ENCODE peak calls at places on chromosomes 4 and X, in four cellular contexts. I, K, S and H are unnamed samples.

GRCh38 chrX:54979432-54979831 is 14.6 kb downstream of the PFKFB1 start:
- DNase-seq in I (no peak), K (no peak), S (no peak), H (no peak)

GRCh38 chr4:99013402-99013843 is 17.9 kb downstream of the METAP1 start:
- DNase-seq in S (no peak), I (no peak), K (no peak), H (no peak)

GRCh38 chrX:129769467-129770154 is 10.1 kb upstream of the SASH3 start:
- DNase-seq in I (no peak), S (no peak), K (no peak), H (no peak)

GRCh38 chr4:26185436-26185835 is 135.4 kb upstream of the RBPJ start:
- DNase-seq in K (no peak), S (no peak), I (no peak), H (no peak)

GRCh38 chr4:13840573-13841185 is 213.2 kb upstream of the BOD1L1 start:
- DNase-seq in I (no peak), S (no peak), K (peak; percentile 41), H (no peak)

GRCh38 chr4:88963817-88964216 is 93.2 kb downstream of the FAM13A start:
- DNase-seq in S (no peak), I (no peak), K (no peak), H (no peak)

GRCh38 chrX:41332408-41332987 is 1.5 kb upstream of the DDX3X start:
- DNase-seq in K (no peak), I (no peak), S (no peak), H (peak; percentile 81)

GRCh38 chr4:7068279-7068842 is 497 bp upstream of the GRPEL1 start:
- DNase-seq in K (peak; percentile 98), I (no peak), S (no peak), H (no peak)

GRCh38 chrX:68588653-68589371 is 58.7 kb upstream of the STARD8 start:
- DNase-seq in I (no peak), K (no peak), S (no peak), H (no peak)

GRCh38 chr4:105145913-105146285 is 777 bp upstream of the TET2 start:
- DNase-seq in S (no peak), I (peak; percentile 24), K (no peak), H (peak; percentile 64)

GRCh38 chrX:107857815-107858214 is 32.1 kb downstream of the MID2 start:
- DNase-seq in I (no peak), K (no peak), S (no peak), H (no peak)

GRCh38 chrX:63657821-63658220 is 127.2 kb downstream of the ARHGEF9 start:
- DNase-seq in I (peak; percentile 45), S (no peak), K (peak; percentile 73), H (peak; percentile 87)

GRCh38 chr4:132646186-132646585 is 502.9 kb upstream of the PCDH10 start:
- DNase-seq in I (no peak), K (no peak), S (no peak), H (no peak)

GRCh38 chrX:40012039-40012799 is 85.5 kb downstream of the BCOR start:
- DNase-seq in S (no peak), K (peak; percentile 71), I (peak; percentile 40), H (peak; percentile 53)

GRCh38 chr4:100391913-100392312 is 125.9 kb downstream of the EMCN start:
- DNase-seq in S (no peak), I (no peak), K (no peak), H (no peak)

GRCh38 chr4:161448550-161449180 is 715.1 kb downstream of the FSTL5 start:
- DNase-seq in I (no peak), K (no peak), S (no peak), H (no peak)
- H3K4me3 ChIP-seq in I (no peak overlapping the region), K (no peak overlapping the region), S (no peak overlapping the region), H (no peak overlapping the region)

DNA sequence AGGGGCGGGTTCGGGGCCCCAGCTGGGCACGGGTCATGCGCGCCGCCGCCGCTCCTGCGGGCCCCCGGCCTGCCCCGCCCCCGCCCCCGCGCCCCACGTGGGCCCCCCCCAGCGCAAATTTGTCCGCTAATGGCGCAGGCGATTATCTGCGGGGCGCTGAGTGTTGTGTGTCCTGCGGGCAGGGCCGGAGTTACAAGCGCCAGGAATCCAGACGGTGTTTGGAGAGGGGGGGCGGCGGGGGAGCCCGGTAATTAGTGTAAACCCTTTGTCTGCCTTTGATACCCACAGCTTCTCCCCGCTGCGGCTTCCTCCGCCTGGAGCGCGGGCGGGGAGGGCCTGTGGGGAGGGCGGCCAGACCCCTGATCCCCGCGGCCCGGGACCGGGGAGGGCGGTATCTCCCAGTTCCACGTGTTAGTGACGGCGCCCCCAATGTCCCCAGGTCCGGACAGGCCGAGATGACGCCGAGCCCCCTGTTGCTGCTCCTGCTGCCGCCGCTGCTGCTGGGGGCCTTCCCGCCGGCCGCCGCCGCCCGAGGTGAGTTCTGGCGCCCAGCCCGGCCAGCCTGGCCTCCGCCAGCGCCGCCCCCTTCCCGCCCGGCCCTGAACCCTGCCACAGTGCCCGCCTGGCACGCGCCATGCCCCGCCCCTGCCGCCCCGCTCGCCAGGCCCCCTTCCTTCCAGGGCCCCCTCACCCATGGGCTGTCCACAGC is 759 bp downstream of the FGFRL1 start:
- DNase-seq in S (peak; percentile 72), K (no peak), I (peak; percentile 53), H (no peak)
- H3K27ac ChIP-seq in S (no peak overlapping the region), K (no peak overlapping the region), I (no peak overlapping the region), H (no peak overlapping the region)

GRCh38 chr4:81442479-81443085 is 29.1 kb downstream of the RASGEF1B start:
- DNase-seq in I (no peak), K (no peak), S (no peak), H (no peak)
- H3K4me3 ChIP-seq in I (no peak overlapping the region), K (no peak overlapping the region), S (no peak overlapping the region), H (no peak overlapping the region)

GRCh38 chrX:48472851-48473717 is 2.9 kb upstream of the FTSJ1 start:
- DNase-seq in K (no peak), I (no peak), S (no peak), H (no peak)

GRCh38 chrX:48471504-48471903 is 1.4 kb upstream of the SLC38A5 start:
- DNase-seq in S (no peak), K (no peak), I (no peak), H (no peak)

GRCh38 chrX:48470833-48471118 is 716 bp upstream of the SLC38A5 start:
- DNase-seq in K (no peak), S (no peak), I (no peak), H (no peak)

GRCh38 chrX:48473718-48473990 is 2.3 kb upstream of the FTSJ1 start:
- DNase-seq in S (peak; percentile 11), K (no peak), I (no peak), H (no peak)

DNA sequence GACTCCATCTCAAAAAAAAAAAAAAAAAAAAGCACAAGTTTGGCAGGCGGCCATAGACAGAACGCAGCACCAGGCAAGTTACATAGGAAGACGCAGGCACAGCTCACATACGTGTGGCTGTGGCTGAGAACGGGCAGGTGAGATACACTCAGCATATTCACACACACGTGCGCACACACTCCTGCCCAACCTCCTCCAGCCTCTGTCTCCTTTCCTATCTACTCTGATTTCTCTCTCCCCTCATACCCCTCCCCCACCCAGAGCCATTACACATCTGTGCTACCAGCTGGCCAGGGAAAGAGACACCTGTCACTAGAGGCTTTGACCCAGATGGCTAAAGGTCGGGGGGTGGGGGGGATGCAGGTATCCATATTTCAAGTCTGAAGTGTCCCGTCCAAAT is 2.2 kb upstream of the SLC38A5 start:
- DNase-seq in S (peak; percentile 11), I (no peak), K (no peak), H (no peak)
- H3K27ac ChIP-seq in S (no peak overlapping the region), I (no peak overlapping the region), K (no peak overlapping the region), H (no peak overlapping the region)

GRCh38 chrX:112694062-112694461 is 14.3 kb upstream of the LHFPL1 start:
- DNase-seq in K (no peak), S (no peak), I (no peak), H (no peak)
- H3K4me3 ChIP-seq in K (no peak overlapping the region), S (no peak overlapping the region), I (no peak overlapping the region), H (no peak overlapping the region)

GRCh38 chr4:40331937-40332336 is 3.2 kb upstream of the CHRNA9 start:
- DNase-seq in K (no peak), I (no peak), S (no peak), H (no peak)

GRCh38 chr4:40334591-40335507 is at the start of gene CHRNA9:
- DNase-seq in I (no peak), S (no peak), K (no peak), H (no peak)

GRCh38 chr4:40331092-40331824 is 3.9 kb upstream of the CHRNA9 start:
- DNase-seq in I (no peak), S (no peak), K (no peak), H (no peak)

GRCh38 chr4:40335508-40335860 is 351 bp downstream of the CHRNA9 start:
- DNase-seq in K (no peak), S (no peak), I (no peak), H (no peak)

GRCh38 chr4:40333921-40334352 is 1.2 kb upstream of the CHRNA9 start:
- DNase-seq in S (peak; percentile 72), K (no peak), I (no peak), H (no peak)
- H3K27ac ChIP-seq in S (peak overlapping the region; percentile 53), K (no peak overlapping the region), I (no peak overlapping the region), H (no peak overlapping the region)

GRCh38 chr4:186693894-186694293 is 29.8 kb downstream of the FAT1 start:
- DNase-seq in S (no peak), I (no peak), K (no peak), H (no peak)
- H3K4me3 ChIP-seq in S (no peak overlapping the region), I (no peak overlapping the region), K (no peak overlapping the region), H (no peak overlapping the region)